ENCODE peak calls at places on chromosome 7, in five cellular contexts. S, Z, Q, A and K are unnamed samples.

GRCh38 chr7:101816499-101817030 is 861 bp upstream of the CUX1 start:
- DNase-seq in S (peak), Z (peak), Q (peak), A (no peak), K (no peak)

GRCh38 chr7:137903382-137904169 is 56.8 kb upstream of the DGKI start:
- DNase-seq in A (peak), Z (peak), S (peak), Q (peak), K (peak)

GRCh38 chr7:120842131-120842621 is 15.8 kb downstream of the TSPAN12 start:
- DNase-seq in A (no peak), Q (no peak), S (no peak), Z (no peak), K (no peak)

GRCh38 chr7:107528461-107528860 is 35.3 kb downstream of the COG5 start:
- DNase-seq in A (peak), Z (no peak), S (peak), Q (peak), K (no peak)

GRCh38 chr7:22123139-22123538 is 177.4 kb upstream of the CDCA7L start:
- DNase-seq in A (no peak), Z (no peak), S (no peak), Q (no peak), K (no peak)

GRCh38 chr7:158710651-158711102 is 6.1 kb upstream of the NCAPG2 start:
- DNase-seq in Q (peak), S (peak), A (peak), Z (no peak), K (peak)

GRCh38 chr7:73343671-73344380 is 15.9 kb downstream of the FKBP6 start:
- DNase-seq in S (no peak), A (no peak), Z (no peak), Q (no peak), K (no peak)

GRCh38 chr7:149884016-149884415 is 10.2 kb downstream of the ATP6V0E2 start:
- DNase-seq in Z (peak), Q (no peak), A (no peak), S (no peak), K (no peak)

GRCh38 chr7:157517782-157518513 is 181.1 kb downstream of the DNAJB6 start:
- DNase-seq in Q (no peak), A (no peak), S (no peak), Z (no peak), K (no peak)

GRCh38 chr7:158082761-158083160 is 504.9 kb downstream of the PTPRN2 start:
- DNase-seq in Z (no peak), S (no peak), A (no peak), Q (no peak), K (no peak)

DNA sequence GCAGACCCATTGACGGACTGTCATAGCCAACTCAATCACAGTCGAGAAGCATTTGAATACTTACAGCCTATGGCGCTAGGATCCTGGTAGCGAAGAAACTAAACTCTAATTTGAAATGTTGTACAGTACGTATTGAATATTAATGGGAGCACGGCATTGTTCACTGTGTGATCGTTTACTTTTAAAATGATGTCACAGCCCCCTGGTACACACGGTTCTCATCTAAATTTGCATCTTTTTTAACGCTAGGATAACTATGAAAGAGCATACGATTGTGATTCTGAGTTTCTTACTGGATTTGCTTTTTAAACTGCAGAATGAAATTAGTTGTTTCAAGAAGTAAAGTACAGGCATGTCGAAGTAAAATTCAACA is 895 bp upstream of the NAPEPLD start:
- DNase-seq in Z (no peak), S (no peak), Q (no peak), A (no peak), K (no peak)
- H3K4me3 ChIP-seq in Z (peak), S (peak), Q (peak), A (peak), K (no peak)

DNA sequence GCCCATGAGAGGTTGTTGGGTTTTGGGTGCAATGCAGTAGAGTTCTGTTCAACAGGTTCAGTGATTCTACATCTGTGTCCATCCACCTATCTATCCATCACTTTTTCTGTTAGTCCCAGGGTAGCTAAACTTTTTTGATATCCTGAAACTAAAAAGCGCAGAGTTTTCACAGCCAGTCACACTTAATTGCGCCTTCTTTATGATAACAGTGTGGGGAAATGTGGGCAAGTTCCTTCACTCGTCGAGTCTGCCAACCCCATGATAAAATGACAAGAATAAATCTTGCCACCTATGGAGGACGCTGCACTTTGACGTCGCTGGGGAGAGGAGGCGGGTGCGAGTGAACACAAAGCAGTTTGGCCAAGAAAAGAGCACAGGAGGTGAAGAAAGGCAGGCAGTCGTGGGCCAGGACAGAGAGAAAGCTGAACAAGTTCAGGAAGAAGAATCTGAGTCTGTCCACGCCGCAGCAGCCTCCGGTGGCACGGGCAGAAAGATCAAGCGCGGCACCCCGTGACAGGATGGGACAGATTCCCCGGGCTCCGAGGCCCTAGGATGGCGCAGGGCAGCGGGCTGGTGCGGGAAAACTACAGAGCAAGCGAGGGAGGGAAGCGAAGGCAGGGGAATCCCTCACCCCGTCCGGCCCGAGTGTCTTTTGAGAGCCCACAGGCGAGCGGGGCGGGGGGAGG is 9.2 kb downstream of the SP8 start:
- DNase-seq in Q (no peak), A (no peak), Z (no peak), S (no peak), K (no peak)
- H3K4me3 ChIP-seq in Q (peak), A (no peak), Z (no peak), S (no peak), K (no peak)

DNA sequence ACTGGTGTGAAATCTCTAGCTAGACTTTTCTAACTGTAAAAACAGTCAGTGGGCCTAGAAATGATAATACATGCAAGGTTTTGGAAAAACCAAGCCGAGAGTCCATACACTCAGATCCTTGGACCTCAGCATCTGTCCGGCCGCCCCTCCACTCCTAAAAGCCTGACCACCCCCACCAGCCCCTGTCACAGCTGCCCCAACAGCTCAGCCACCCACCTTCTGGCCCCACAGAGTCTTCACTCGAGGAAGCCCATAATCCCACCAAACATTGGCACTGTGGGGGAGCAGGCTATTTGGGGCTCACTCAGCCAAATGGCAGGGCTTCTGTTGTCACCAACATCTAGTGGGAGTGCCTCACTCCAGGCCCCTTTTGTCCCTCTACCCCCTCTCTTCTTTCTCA is 55.7 kb downstream of the PLXNA4 start:
- DNase-seq in Z (no peak), A (no peak), Q (no peak), S (no peak), K (no peak)
- H3K4me3 ChIP-seq in Z (no peak), A (no peak), Q (no peak), S (no peak), K (no peak)

DNA sequence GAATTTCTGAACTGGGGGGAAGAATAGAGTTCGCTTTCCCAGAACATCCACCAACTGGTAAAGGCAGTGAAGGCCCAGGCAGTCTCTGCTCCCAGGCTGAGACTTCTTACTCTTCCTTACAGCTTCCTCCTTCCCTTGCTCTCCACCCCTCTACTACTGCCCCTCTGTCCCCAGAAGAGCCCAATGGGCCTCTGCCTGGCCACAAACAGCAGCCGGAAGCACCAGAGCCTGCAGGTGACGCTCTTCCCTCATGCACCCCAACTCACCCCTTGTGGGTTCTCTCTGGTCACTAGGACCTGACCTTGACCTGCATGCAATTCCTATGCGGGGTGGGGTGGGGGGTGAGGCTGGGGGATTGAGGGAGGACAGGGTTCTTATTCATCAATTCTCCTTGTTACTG is 16.5 kb downstream of the FAM131B start:
- DNase-seq in S (no peak), Z (no peak), Q (no peak), A (no peak), K (no peak)
- H3K4me3 ChIP-seq in S (no peak), Z (no peak), Q (no peak), A (no peak), K (no peak)

GRCh38 chr7:95046494-95047240 is 139.3 kb downstream of the PPP1R9A start:
- DNase-seq in Z (no peak), S (peak), Q (peak), A (peak), K (no peak)

GRCh38 chr7:95045236-95045923 is 138.0 kb downstream of the PPP1R9A start:
- DNase-seq in S (peak), Z (peak), Q (peak), A (peak), K (no peak)

GRCh38 chr7:95052692-95053091 is 145.3 kb downstream of the PPP1R9A start:
- DNase-seq in S (no peak), Z (no peak), Q (no peak), A (no peak), K (no peak)

DNA sequence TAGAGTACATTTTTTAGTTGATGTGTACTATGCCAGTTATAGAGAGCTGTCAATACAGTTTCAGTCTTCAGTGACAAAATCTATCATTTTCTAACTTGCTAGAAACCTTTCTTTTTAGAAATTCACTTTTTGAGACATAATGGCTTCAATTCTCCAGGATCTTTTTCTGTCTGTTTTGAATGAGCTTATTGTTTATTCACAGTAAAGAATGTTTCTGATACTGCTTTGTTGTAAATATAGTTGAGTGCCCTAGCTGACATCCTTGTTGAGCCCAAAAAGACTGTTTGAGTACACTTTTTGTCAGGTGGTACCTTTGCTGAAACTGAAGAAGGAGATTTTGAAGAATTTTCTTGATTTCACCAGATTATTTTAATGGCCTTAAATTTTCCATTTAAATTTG is 139.9 kb downstream of the PPP1R9A start:
- DNase-seq in S (no peak), Q (no peak), Z (no peak), A (no peak), K (no peak)
- H3K4me3 ChIP-seq in S (no peak), Q (no peak), Z (no peak), A (no peak), K (no peak)